ENCODE peak calls at places on chromosomes 11 and 22, in nine cellular contexts. P is NCI-H510A treated with DMSO at 0.1 percent for 48 hours, R is tibial nerve, M is Peyer's patch, Q is fibroblast of mammary gland, T is HEK293T, X is T-helper 2 cell, U is thoracic aorta, B is adipocyte. Y is an unnamed sample.
A peak's percentile ranks its signal among the peaks of the same experiment; 100 is the strongest.

GRCh38 chr11:8832571-8833260 is 78.3 kb upstream of the AKIP1 start:
- DNase-seq in T (no peak), Q (peak; percentile 74), U (no peak), P (peak; percentile 29), M (no peak), B (peak; percentile 85), X (no peak), R (no peak), Y (peak; percentile 73)

GRCh38 chr22:48075604-48076400 is 1313.4 kb downstream of the TBC1D22A start:
- DNase-seq in U (no peak), Q (no peak), X (no peak), B (no peak), P (no peak), T (no peak), M (no peak), R (no peak), Y (peak; percentile 53)

GRCh38 chr22:38243007-38243775 is 29.6 kb downstream of the TMEM184B start:
- DNase-seq in Q (no peak), R (no peak), U (no peak), X (no peak), T (no peak), M (peak; percentile 79), B (no peak), P (peak; percentile 80), Y (no peak)

GRCh38 chr11:96228472-96228871 is 114.5 kb downstream of the MAML2 start:
- DNase-seq in M (peak; percentile 63), T (no peak), P (no peak), R (peak; percentile 57), Q (peak; percentile 88), B (peak; percentile 92), U (peak; percentile 78), X (no peak), Y (peak; percentile 88)

GRCh38 chr11:73982595-73982989 is at the start of gene UCP2:
- DNase-seq in B (peak; percentile 85), M (peak; percentile 96), R (peak; percentile 75), U (peak; percentile 26), Q (no peak), T (peak; percentile 88), P (peak; percentile 88), X (peak; percentile 79), Y (peak; percentile 95)

GRCh38 chr11:73350908-73351636 is 25.1 kb upstream of the RELT start:
- DNase-seq in P (peak; percentile 94), B (peak; percentile 90), R (peak; percentile 37), T (peak; percentile 78), Q (peak; percentile 85), M (peak; percentile 78), U (no peak), X (peak; percentile 49), Y (no peak)

GRCh38 chr11:121467965-121468364 is 15.2 kb upstream of the SORL1-AS1 start:
- DNase-seq in R (no peak), M (peak; percentile 63), B (no peak), P (no peak), T (no peak), Q (no peak), X (peak; percentile 76), U (no peak), Y (no peak)

GRCh38 chr22:46737105-46737975 is 712 bp downstream of the CERK start:
- DNase-seq in T (peak; percentile 57), X (peak; percentile 28), Q (peak; percentile 46), P (no peak), U (no peak), M (peak; percentile 78), R (no peak), B (peak; percentile 71), Y (no peak)

GRCh38 chr22:48307941-48308340 is 1519.7 kb downstream of the BRD1 start:
- DNase-seq in T (no peak), M (no peak), B (no peak), X (no peak), Q (no peak), P (no peak), U (no peak), R (no peak), Y (peak; percentile 43)

GRCh38 chr11:74720596-74721478 is 10.4 kb downstream of the CHRDL2 start:
- DNase-seq in B (peak; percentile 27), P (no peak), X (no peak), Q (peak; percentile 17), T (no peak), M (peak; percentile 75), R (no peak), U (peak; percentile 40), Y (peak; percentile 86)

GRCh38 chr22:38267086-38267485 is 5.7 kb downstream of the TMEM184B start:
- DNase-seq in R (no peak), T (no peak), X (peak; percentile 50), P (no peak), B (no peak), Q (peak; percentile 62), M (no peak), U (no peak), Y (no peak)

GRCh38 chr11:64752106-64752970 is 7.4 kb downstream of the PYGM start:
- DNase-seq in R (no peak), T (no peak), M (no peak), B (no peak), P (no peak), U (no peak), X (no peak), Q (no peak), Y (peak; percentile 54)

GRCh38 chr11:43427971-43428370 is 69.3 kb downstream of the TTC17 start:
- DNase-seq in R (no peak), B (no peak), X (no peak), P (no peak), U (no peak), M (no peak), Q (no peak), T (no peak), Y (no peak)

GRCh38 chr22:29816128-29816527 is 21.9 kb downstream of the ASCC2 start:
- DNase-seq in Q (peak; percentile 44), M (peak; percentile 49), X (no peak), U (peak; percentile 8), R (no peak), T (no peak), P (no peak), B (no peak), Y (no peak)

GRCh38 chr11:126607374-126607773 is 251.9 kb downstream of the ST3GAL4 start:
- DNase-seq in R (peak; percentile 17), X (no peak), P (peak; percentile 62), B (peak; percentile 86), U (no peak), Q (peak; percentile 59), M (no peak), T (peak; percentile 76), Y (no peak)

GRCh38 chr11:1874406-1875092 is 17.1 kb downstream of the PRR33 start:
- DNase-seq in B (no peak), P (no peak), M (no peak), X (no peak), U (no peak), T (no peak), R (no peak), Q (no peak), Y (peak; percentile 64)

GRCh38 chr11:85040166-85040565 is 587.0 kb downstream of the DLG2 start:
- DNase-seq in R (no peak), Q (no peak), X (no peak), P (no peak), T (no peak), M (no peak), U (no peak), B (peak; percentile 21), Y (no peak)

GRCh38 chr11:2287102-2287501 is 14.6 kb downstream of the C11orf21 start:
- DNase-seq in U (no peak), M (peak; percentile 47), P (no peak), B (no peak), Q (no peak), X (no peak), T (no peak), R (no peak), Y (peak; percentile 78)

GRCh38 chr22:23282089-23282501 is 101.8 kb downstream of the BCR start:
- DNase-seq in T (no peak), Q (peak; percentile 59), R (peak; percentile 69), P (no peak), M (peak; percentile 75), B (peak; percentile 56), U (peak; percentile 89), X (no peak), Y (peak; percentile 96)

GRCh38 chr11:44096360-44097188 is 1.1 kb downstream of the EXT2 start:
- DNase-seq in M (no peak), R (no peak), T (no peak), B (peak; percentile 34), P (no peak), X (no peak), U (no peak), Q (peak; percentile 41), Y (no peak)

GRCh38 chr11:70048279-70049024 is 29.7 kb upstream of the ANO1 start:
- DNase-seq in P (no peak), T (peak; percentile 55), U (no peak), B (no peak), R (no peak), M (no peak), Q (no peak), X (no peak), Y (no peak)

GRCh38 chr11:65782816-65783228 is 2.0 kb upstream of the AP5B1 start:
- DNase-seq in R (no peak), T (no peak), U (no peak), P (no peak), M (no peak), X (no peak), Q (no peak), B (no peak), Y (peak; percentile 74)

GRCh38 chr11:104339383-104339831 is 175.5 kb upstream of the PDGFD start:
- DNase-seq in U (no peak), X (no peak), B (no peak), R (no peak), T (no peak), M (no peak), P (no peak), Q (no peak), Y (no peak)

GRCh38 chr11:67665537-67666302 is 8.7 kb downstream of the ALDH3B2 start:
- DNase-seq in Q (no peak), B (no peak), R (no peak), M (peak; percentile 58), X (no peak), U (no peak), P (peak; percentile 8), T (no peak), Y (peak; percentile 72)

GRCh38 chr11:112826026-112826425 is 135.2 kb upstream of the NCAM1 start:
- DNase-seq in R (no peak), T (no peak), U (no peak), M (no peak), Q (no peak), B (no peak), X (no peak), P (no peak), Y (no peak)

GRCh38 chr11:69207165-69207889 is 51.6 kb downstream of the SMIM38 start:
- DNase-seq in B (no peak), U (no peak), T (no peak), M (peak; percentile 34), Q (no peak), X (no peak), P (no peak), R (no peak), Y (no peak)

GRCh38 chr22:29065468-29066190 is 4.0 kb upstream of the C22orf31 start:
- DNase-seq in Q (no peak), P (no peak), M (no peak), X (no peak), U (no peak), B (no peak), R (no peak), T (no peak), Y (no peak)

GRCh38 chr22:38257650-38258246 is 15.1 kb downstream of the TMEM184B start:
- DNase-seq in Q (no peak), T (no peak), P (peak; percentile 80), M (peak; percentile 82), B (peak; percentile 20), R (no peak), X (no peak), U (no peak), Y (no peak)

GRCh38 chr11:117970400-117971024 is 15.7 kb upstream of the IL10RA start:
- DNase-seq in T (no peak), U (no peak), M (no peak), Q (no peak), B (no peak), X (no peak), P (no peak), R (no peak), Y (no peak)

GRCh38 chr11:106086135-106086534 is 8.7 kb downstream of the AASDHPPT start:
- DNase-seq in U (no peak), X (no peak), T (no peak), P (no peak), R (no peak), M (no peak), B (peak; percentile 16), Q (no peak), Y (no peak)

GRCh38 chr11:114257621-114258558 is 38.3 kb upstream of the NNMT start:
- DNase-seq in Q (peak; percentile 84), M (peak; percentile 64), T (no peak), P (no peak), R (peak; percentile 65), U (no peak), X (no peak), B (peak; percentile 59), Y (no peak)